ENCODE peak calls at places on chromosome 15, in seven cellular contexts. Z is anterior cingulate cortex, A is kidney epithelial cell, R is H9, D is GM04503, Q is EH, K is aorta. P is an unnamed sample.
A peak's percentile ranks its signal among the peaks of the same experiment; 100 is the strongest.

GRCh38 chr15:40891810-40892448 is 2.3 kb upstream of the VPS18 start:
- DNase-seq in Z (no peak), K (peak; percentile 50), A (no peak), R (peak; percentile 63), Q (peak; percentile 59), D (no peak), P (no peak)

GRCh38 chr15:100721758-100722550 is 119.6 kb downstream of the ASB7 start:
- DNase-seq in R (peak; percentile 9), A (peak; percentile 100), Q (peak; percentile 99), Z (no peak), D (peak; percentile 100), K (peak; percentile 85), P (peak; percentile 100)

GRCh38 chr15:66858423-66859207 is 156.6 kb downstream of the SMAD6 start:
- DNase-seq in Z (no peak), Q (peak; percentile 65), K (no peak), R (peak; percentile 12), D (no peak), A (no peak), P (no peak)

GRCh38 chr15:79932447-79932846 is 35.6 kb upstream of the MTHFS start:
- DNase-seq in D (no peak), Q (no peak), Z (no peak), A (no peak), K (no peak), R (no peak), P (no peak)

GRCh38 chr15:69704229-69704628 is 251.6 kb downstream of the RPLP1 start:
- DNase-seq in K (no peak), R (no peak), A (no peak), D (no peak), Z (no peak), Q (no peak), P (no peak)

GRCh38 chr15:75947117-75947516 is 43.4 kb downstream of the FBXO22 start:
- DNase-seq in Q (peak; percentile 85), K (no peak), A (peak; percentile 38), D (peak; percentile 68), Z (no peak), R (no peak), P (peak; percentile 37)

GRCh38 chr15:74396445-74397238 is 29.2 kb upstream of the CYP11A1 start:
- DNase-seq in A (peak; percentile 97), K (no peak), R (no peak), Z (no peak), D (no peak), Q (peak; percentile 69), P (peak; percentile 53)

GRCh38 chr15:91263632-91264477 is 163.8 kb downstream of the SV2B start:
- DNase-seq in Q (peak; percentile 51), A (peak; percentile 16), D (no peak), K (peak; percentile 74), R (no peak), Z (no peak), P (peak; percentile 63)

GRCh38 chr15:71109130-71109529 is 6.1 kb upstream of the THSD4 start:
- DNase-seq in D (no peak), A (no peak), Q (peak; percentile 85), R (no peak), Z (no peak), K (no peak), P (no peak)

GRCh38 chr15:92901053-92901761 is 1.1 kb downstream of the CHD2 start:
- DNase-seq in Q (peak; percentile 36), A (no peak), Z (no peak), K (no peak), R (no peak), D (no peak), P (no peak)

GRCh38 chr15:69729167-69729748 is 276.6 kb downstream of the RPLP1 start:
- DNase-seq in Z (no peak), A (no peak), K (no peak), R (peak; percentile 47), D (no peak), Q (peak; percentile 34), P (no peak)

GRCh38 chr15:100601158-100601557 is 826 bp downstream of the LINS1 start:
- DNase-seq in K (peak; percentile 48), Q (peak; percentile 9), D (no peak), A (no peak), Z (no peak), R (no peak), P (no peak)

P was measured in epithelial cell of proximal tubule.